ENCODE peak calls at places on chromosome 22, in four cellular contexts. One of them, this sample, is unnamed.

GRCh38 chr22:38034884-38035529 is 22.2 kb upstream of the PICK1 start:
- DNase-seq in H9: peak; percentile 29
- DNase-seq in neural crest cell: no peak
- DNase-seq in transverse colon: no peak
- DNase-seq in this sample: no peak

GRCh38 chr22:37334461-37334858 is 52.2 kb downstream of the CYTH4 start:
- DNase-seq in H9: no peak
- DNase-seq in neural crest cell: no peak
- DNase-seq in transverse colon: no peak
- DNase-seq in this sample: no peak

GRCh38 chr22:43893266-43893665 is 1.5 kb upstream of the PNPLA5 start:
- DNase-seq in H9: no peak
- DNase-seq in neural crest cell: no peak
- DNase-seq in transverse colon: no peak
- DNase-seq in this sample: no peak

GRCh38 chr22:36936362-36937116 is 23.1 kb downstream of the CSF2RB start:
- DNase-seq in H9: peak; percentile 15
- DNase-seq in neural crest cell: no peak
- DNase-seq in transverse colon: no peak
- DNase-seq in this sample: no peak

GRCh38 chr22:26981111-26981510 is 323.7 kb downstream of the MIAT start:
- DNase-seq in H9: no peak
- DNase-seq in neural crest cell: no peak
- DNase-seq in transverse colon: no peak
- DNase-seq in this sample: no peak

GRCh38 chr22:30301995-30302809 is 12.9 kb upstream of the CASTOR1 start:
- DNase-seq in H9: no peak
- DNase-seq in neural crest cell: no peak
- DNase-seq in transverse colon: peak; percentile 70
- DNase-seq in this sample: peak; percentile 59

GRCh38 chr22:43396321-43396933 is 15.4 kb upstream of the MPPED1 start:
- DNase-seq in H9: no peak
- DNase-seq in neural crest cell: no peak
- DNase-seq in transverse colon: no peak
- DNase-seq in this sample: no peak

GRCh38 chr22:33921576-33922181 is 1.4 kb upstream of the LARGE1 start:
- DNase-seq in H9: peak; percentile 88
- DNase-seq in neural crest cell: peak; percentile 78
- DNase-seq in transverse colon: peak; percentile 59
- DNase-seq in this sample: peak; percentile 42

GRCh38 chr22:28899199-28899853 is 16.0 kb downstream of the ZNRF3 start:
- DNase-seq in H9: no peak
- DNase-seq in neural crest cell: no peak
- DNase-seq in transverse colon: no peak
- DNase-seq in this sample: no peak

GRCh38 chr22:44702479-44703219 is 645 bp downstream of the PRR5 start:
- DNase-seq in H9: peak; percentile 64
- DNase-seq in neural crest cell: peak; percentile 18
- DNase-seq in transverse colon: no peak
- DNase-seq in this sample: peak; percentile 52

GRCh38 chr22:36383110-36383581 is 4.6 kb downstream of the MYH9 start:
- DNase-seq in H9: no peak
- DNase-seq in neural crest cell: no peak
- DNase-seq in transverse colon: peak; percentile 83
- DNase-seq in this sample: peak; percentile 50

GRCh38 chr22:44383652-44384562 is 71.2 kb upstream of the SHISAL1 start:
- DNase-seq in H9: no peak
- DNase-seq in neural crest cell: no peak
- DNase-seq in transverse colon: no peak
- DNase-seq in this sample: no peak

GRCh38 chr22:38173156-38173906 is 8.3 kb downstream of the PLA2G6 start:
- DNase-seq in H9: no peak
- DNase-seq in neural crest cell: no peak
- DNase-seq in transverse colon: no peak
- DNase-seq in this sample: no peak

GRCh38 chr22:20916916-20917810 is at the start of gene CRKL:
- DNase-seq in H9: peak; percentile 98
- DNase-seq in neural crest cell: peak; percentile 96
- DNase-seq in transverse colon: peak; percentile 98
- DNase-seq in this sample: peak; percentile 97

DNA sequence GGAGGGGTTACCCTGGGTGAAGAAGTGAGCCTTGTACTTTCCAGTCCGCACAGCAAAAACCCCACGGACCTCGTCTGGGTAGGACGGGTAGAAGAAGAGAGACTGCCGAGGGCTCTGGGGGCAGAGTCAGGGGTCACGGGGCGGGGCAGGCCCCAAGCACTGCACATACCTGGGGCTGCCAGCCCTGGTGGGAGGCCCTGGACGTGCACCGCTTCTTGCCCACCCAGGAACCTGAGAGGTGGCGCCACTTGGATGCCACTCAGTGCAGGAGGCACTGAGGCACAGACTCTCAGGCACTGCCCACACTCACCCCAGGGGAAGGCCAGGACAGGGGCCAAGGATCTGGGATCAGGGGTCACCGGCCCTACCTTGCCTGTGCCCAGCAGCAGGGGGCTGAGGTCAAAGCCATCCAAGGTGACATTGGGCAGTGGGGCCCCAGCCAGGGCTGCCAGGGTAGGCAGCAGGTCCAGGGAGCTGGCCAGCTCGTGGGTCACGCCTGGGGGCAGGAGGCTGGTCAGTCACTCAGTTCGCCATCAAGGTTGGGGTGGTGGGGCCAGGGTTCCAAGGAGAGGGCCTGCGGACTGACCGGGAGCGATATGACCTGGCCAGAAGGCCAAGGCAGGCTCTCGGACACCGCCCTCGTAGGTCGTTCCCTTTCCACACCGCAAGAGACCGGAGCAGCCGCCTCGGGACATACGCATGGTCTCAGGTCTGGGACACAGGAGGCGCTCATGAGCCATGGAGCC is 2.2 kb downstream of the ARSA start:
- DNase-seq in H9: peak; percentile 73
- DNase-seq in neural crest cell: no peak
- DNase-seq in transverse colon: no peak
- DNase-seq in this sample: no peak
- TF ChIP-seq CTCF in H9: peak; percentile 71
- TF ChIP-seq CTCF in neural crest cell: no peak
- TF ChIP-seq CTCF in transverse colon: no peak
- TF ChIP-seq CTCF in this sample: no peak

DNA sequence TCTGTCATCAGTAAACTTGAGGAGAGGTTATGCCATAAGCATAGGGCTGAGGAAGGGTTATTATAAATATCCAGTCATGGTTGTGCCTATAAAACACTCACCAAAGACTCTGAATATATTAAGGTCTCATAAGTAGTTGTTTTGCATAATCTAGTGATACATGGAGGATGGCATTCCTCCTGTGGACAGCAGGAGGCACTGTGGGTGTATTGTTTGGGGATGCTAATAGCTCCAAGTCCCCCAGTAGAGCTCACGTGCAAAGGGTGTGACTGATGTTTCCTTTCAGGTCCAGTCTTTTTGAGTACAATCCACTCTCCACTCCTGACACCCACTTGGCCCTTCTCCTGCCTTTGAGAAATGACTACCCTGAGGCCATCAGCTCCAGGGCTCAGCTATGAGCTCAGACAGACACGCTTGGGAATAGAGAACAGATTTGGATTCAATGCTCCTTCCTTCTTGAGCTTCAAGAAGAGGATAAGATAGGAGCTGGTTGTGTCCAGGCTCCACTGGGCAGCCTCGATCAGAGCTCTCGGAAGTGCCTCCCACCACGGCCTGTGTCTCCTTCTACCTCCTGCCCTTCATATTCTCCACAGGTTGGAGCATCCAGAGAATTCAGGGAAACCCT is 85.2 kb upstream of the IGLL5 start:
- DNase-seq in H9: no peak
- DNase-seq in neural crest cell: no peak
- DNase-seq in transverse colon: no peak
- DNase-seq in this sample: no peak
- TF ChIP-seq CTCF in H9: peak; percentile 65
- TF ChIP-seq CTCF in neural crest cell: peak; percentile 41
- TF ChIP-seq CTCF in transverse colon: no peak
- TF ChIP-seq CTCF in this sample: peak; percentile 31

GRCh38 chr22:31872209-31872608 is 72.1 kb upstream of the YWHAH start:
- DNase-seq in H9: peak; percentile 38
- DNase-seq in neural crest cell: no peak
- DNase-seq in transverse colon: no peak
- DNase-seq in this sample: peak; percentile 2
- TF ChIP-seq CTCF in H9: peak; percentile 63
- TF ChIP-seq CTCF in neural crest cell: peak; percentile 31
- TF ChIP-seq CTCF in transverse colon: no peak
- TF ChIP-seq CTCF in this sample: no peak

DNA sequence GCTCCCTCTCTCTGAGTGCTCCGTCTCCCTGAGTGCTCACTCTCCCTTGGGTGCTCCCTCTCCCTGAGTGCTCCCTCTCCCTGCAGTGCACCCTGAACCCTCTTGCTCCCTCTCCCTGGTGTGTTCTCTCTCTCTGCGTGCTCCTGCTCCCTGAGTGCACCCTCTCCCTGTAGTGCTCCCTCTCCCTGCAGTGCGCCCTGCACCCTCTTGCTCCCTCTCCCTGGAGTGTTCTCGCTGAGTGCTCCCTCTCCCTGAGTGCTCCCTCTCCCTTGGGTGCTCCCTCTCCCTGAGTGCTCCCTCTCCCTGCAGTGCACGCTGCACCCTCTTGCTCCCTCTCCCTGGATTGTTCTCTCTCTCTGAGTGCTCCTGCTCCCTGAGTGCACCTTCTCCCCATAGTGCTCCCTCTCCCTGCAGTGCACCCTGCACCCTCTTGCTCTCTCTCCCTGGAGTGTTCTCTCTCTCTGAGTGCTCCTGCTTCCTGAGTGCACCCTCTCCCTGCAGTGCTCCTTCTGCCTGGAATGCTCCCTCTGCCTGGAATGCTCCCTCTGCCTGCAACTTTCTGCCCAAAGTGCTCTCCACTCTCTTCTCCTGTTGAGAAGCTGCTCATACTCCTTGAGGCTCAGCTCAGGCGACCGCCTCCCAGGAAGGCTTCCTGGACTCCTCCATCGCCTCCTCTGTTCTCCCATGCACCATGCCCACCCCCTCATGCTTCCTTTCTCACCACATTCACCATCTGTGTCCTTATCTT is 48.4 kb upstream of the WNT7B start:
- DNase-seq in H9: no peak
- DNase-seq in neural crest cell: no peak
- DNase-seq in transverse colon: no peak
- DNase-seq in this sample: no peak
- TF ChIP-seq CTCF in H9: no peak
- TF ChIP-seq CTCF in neural crest cell: no peak
- TF ChIP-seq CTCF in transverse colon: no peak
- TF ChIP-seq CTCF in this sample: no peak

GRCh38 chr22:46762238-46763050 is at the start of gene TBC1D22A:
- DNase-seq in H9: peak; percentile 94
- DNase-seq in neural crest cell: peak; percentile 90
- DNase-seq in transverse colon: peak; percentile 96
- DNase-seq in this sample: peak; percentile 94
- TF ChIP-seq CTCF in H9: no peak
- TF ChIP-seq CTCF in neural crest cell: peak; percentile 13
- TF ChIP-seq CTCF in transverse colon: peak; percentile 47
- TF ChIP-seq CTCF in this sample: no peak

DNA sequence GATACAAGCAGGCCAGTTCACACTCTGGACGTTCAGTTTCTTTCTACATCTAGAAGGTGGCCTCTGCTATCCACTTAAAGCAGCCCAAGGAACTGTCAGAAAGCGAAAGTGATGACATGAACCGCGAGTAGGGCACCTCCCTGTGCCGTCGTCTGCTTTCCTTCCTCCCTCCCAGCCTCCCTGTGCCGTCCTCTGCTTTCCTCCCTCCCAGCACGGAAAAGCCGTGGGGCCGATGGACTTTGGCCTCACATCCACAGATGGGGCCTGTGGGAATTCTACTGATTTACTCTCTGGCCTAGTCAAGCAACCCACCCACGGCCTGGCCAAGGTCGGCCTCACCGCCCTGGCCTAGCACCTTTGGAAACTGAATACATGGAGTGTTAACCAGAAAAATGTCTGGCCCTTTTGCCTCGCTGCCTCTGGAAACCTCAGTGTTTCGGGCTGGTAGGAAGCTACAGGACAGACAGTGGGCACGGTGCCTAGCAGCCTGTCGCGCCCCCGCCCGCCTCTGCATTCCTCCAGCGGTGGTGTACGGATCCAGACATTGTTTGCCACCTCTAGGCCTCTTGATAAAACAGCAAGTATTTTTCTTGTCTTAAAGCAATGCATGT is 14.2 kb downstream of the PEX26 start:
- DNase-seq in H9: no peak
- DNase-seq in neural crest cell: no peak
- DNase-seq in transverse colon: peak; percentile 86
- DNase-seq in this sample: peak; percentile 74
- TF ChIP-seq CTCF in H9: no peak
- TF ChIP-seq CTCF in neural crest cell: no peak
- TF ChIP-seq CTCF in transverse colon: peak; percentile 28
- TF ChIP-seq CTCF in this sample: no peak

DNA sequence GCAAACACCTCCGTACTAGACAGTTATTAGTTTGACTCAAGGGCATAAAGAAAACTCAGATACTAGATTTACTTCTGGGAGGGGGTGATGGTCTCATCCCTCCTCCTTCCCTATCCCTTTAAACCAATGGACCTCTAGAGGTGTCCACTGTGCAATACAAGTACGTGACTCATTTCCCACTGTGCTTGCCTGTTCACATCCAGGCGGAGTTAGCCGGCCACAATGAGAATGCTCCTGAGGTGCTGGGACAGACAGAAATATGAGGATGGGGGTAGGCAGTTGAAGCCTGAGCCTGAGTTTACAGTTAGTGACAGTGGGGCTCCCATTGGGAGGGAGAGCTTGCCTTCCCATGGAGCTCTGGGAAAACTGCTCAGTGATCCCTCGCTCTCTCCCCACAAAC is 8.4 kb upstream of the PMM1 start:
- DNase-seq in H9: no peak
- DNase-seq in neural crest cell: no peak
- DNase-seq in transverse colon: no peak
- DNase-seq in this sample: no peak
- TF ChIP-seq CTCF in H9: no peak
- TF ChIP-seq CTCF in neural crest cell: no peak
- TF ChIP-seq CTCF in transverse colon: no peak
- TF ChIP-seq CTCF in this sample: no peak

GRCh38 chr22:25110596-25110845 is 89.1 kb upstream of the CRYBB3 start:
- DNase-seq in H9: no peak
- DNase-seq in neural crest cell: no peak
- DNase-seq in transverse colon: no peak
- DNase-seq in this sample: no peak

GRCh38 chr22:25111579-25112517 is 87.8 kb upstream of the CRYBB3 start:
- DNase-seq in H9: peak; percentile 37
- DNase-seq in neural crest cell: no peak
- DNase-seq in transverse colon: peak; percentile 71
- DNase-seq in this sample: peak; percentile 24

GRCh38 chr22:25109878-25110595 is 89.6 kb upstream of the CRYBB3 start:
- DNase-seq in H9: no peak
- DNase-seq in neural crest cell: no peak
- DNase-seq in transverse colon: no peak
- DNase-seq in this sample: no peak

GRCh38 chr22:25112538-25113253 is 87.0 kb upstream of the CRYBB3 start:
- DNase-seq in H9: no peak
- DNase-seq in neural crest cell: no peak
- DNase-seq in transverse colon: no peak
- DNase-seq in this sample: no peak

GRCh38 chr22:25110846-25111578 is 88.6 kb upstream of the CRYBB3 start:
- DNase-seq in H9: peak; percentile 89
- DNase-seq in neural crest cell: peak; percentile 50
- DNase-seq in transverse colon: peak; percentile 68
- DNase-seq in this sample: peak; percentile 91
- TF ChIP-seq CTCF in H9: peak; percentile 62
- TF ChIP-seq CTCF in neural crest cell: peak; percentile 62
- TF ChIP-seq CTCF in transverse colon: peak; percentile 64
- TF ChIP-seq CTCF in this sample: peak; percentile 63

GRCh38 chr22:25903294-25903693 is 161.3 kb downstream of the MYO18B start:
- DNase-seq in H9: peak; percentile 87
- DNase-seq in neural crest cell: peak; percentile 15
- DNase-seq in transverse colon: no peak
- DNase-seq in this sample: peak; percentile 11
- TF ChIP-seq CTCF in H9: peak; percentile 87
- TF ChIP-seq CTCF in neural crest cell: peak; percentile 46
- TF ChIP-seq CTCF in transverse colon: no peak
- TF ChIP-seq CTCF in this sample: peak; percentile 35

This sample was measured in Calu3.